ENCODE peak calls at places on chromosomes 7 and 10, in four cellular contexts. One of them, this sample, is unnamed.

GRCh38 chr7:99036531-99037175 is 107.3 kb downstream of the SMURF1 start:
- DNase-seq in AG04450: no peak
- DNase-seq in brain microvascular endothelial cell: peak; percentile 48
- DNase-seq in gastrocnemius medialis: peak; percentile 48
- DNase-seq in this sample: peak; percentile 26

GRCh38 chr7:2576742-2577491 is 18.1 kb downstream of the IQCE start:
- DNase-seq in AG04450: no peak
- DNase-seq in brain microvascular endothelial cell: no peak
- DNase-seq in gastrocnemius medialis: no peak
- DNase-seq in this sample: no peak

GRCh38 chr7:4029941-4030340 is 652.2 kb upstream of the FOXK1 start:
- DNase-seq in AG04450: no peak
- DNase-seq in brain microvascular endothelial cell: no peak
- DNase-seq in gastrocnemius medialis: no peak
- DNase-seq in this sample: no peak

GRCh38 chr10:127906548-127907377 is at the start of gene PTPRE:
- DNase-seq in AG04450: no peak
- DNase-seq in brain microvascular endothelial cell: no peak
- DNase-seq in gastrocnemius medialis: no peak
- DNase-seq in this sample: no peak

GRCh38 chr7:96069361-96069760 is 252.5 kb downstream of the SLC25A13 start:
- DNase-seq in AG04450: no peak
- DNase-seq in brain microvascular endothelial cell: no peak
- DNase-seq in gastrocnemius medialis: no peak
- DNase-seq in this sample: no peak

GRCh38 chr10:79241629-79241989 is 105.7 kb upstream of the PPIF start:
- DNase-seq in AG04450: no peak
- DNase-seq in brain microvascular endothelial cell: no peak
- DNase-seq in gastrocnemius medialis: no peak
- DNase-seq in this sample: no peak

GRCh38 chr7:129188372-129188891 is at the start of gene SMO:
- DNase-seq in AG04450: no peak
- DNase-seq in brain microvascular endothelial cell: no peak
- DNase-seq in gastrocnemius medialis: no peak
- DNase-seq in this sample: no peak

GRCh38 chr10:132515811-132516726 is 21.5 kb upstream of the INPP5A start:
- DNase-seq in AG04450: no peak
- DNase-seq in brain microvascular endothelial cell: no peak
- DNase-seq in gastrocnemius medialis: peak; percentile 9
- DNase-seq in this sample: no peak

GRCh38 chr10:119395287-119396007 is 147.1 kb downstream of the RGS10 start:
- DNase-seq in AG04450: no peak
- DNase-seq in brain microvascular endothelial cell: peak; percentile 37
- DNase-seq in gastrocnemius medialis: peak; percentile 31
- DNase-seq in this sample: no peak

GRCh38 chr7:43537765-43538403 is 45.0 kb upstream of the STK17A start:
- DNase-seq in AG04450: no peak
- DNase-seq in brain microvascular endothelial cell: no peak
- DNase-seq in gastrocnemius medialis: no peak
- DNase-seq in this sample: no peak

GRCh38 chr7:13179011-13179574 is 491.7 kb downstream of the ARL4A start:
- DNase-seq in AG04450: no peak
- DNase-seq in brain microvascular endothelial cell: no peak
- DNase-seq in gastrocnemius medialis: no peak
- DNase-seq in this sample: no peak

GRCh38 chr7:87414400-87415188 is 60.9 kb downstream of the ABCB4 start:
- DNase-seq in AG04450: peak; percentile 30
- DNase-seq in brain microvascular endothelial cell: no peak
- DNase-seq in gastrocnemius medialis: no peak
- DNase-seq in this sample: peak; percentile 75

GRCh38 chr7:38321050-38321449 is 47.6 kb upstream of the TARP start:
- DNase-seq in AG04450: no peak
- DNase-seq in brain microvascular endothelial cell: no peak
- DNase-seq in gastrocnemius medialis: no peak
- DNase-seq in this sample: no peak

GRCh38 chr7:40329601-40330153 is 194.9 kb downstream of the SUGCT start:
- DNase-seq in AG04450: peak; percentile 32
- DNase-seq in brain microvascular endothelial cell: peak; percentile 16
- DNase-seq in gastrocnemius medialis: no peak
- DNase-seq in this sample: no peak

GRCh38 chr7:127828843-127829502 is 177.0 kb downstream of the SND1 start:
- DNase-seq in AG04450: no peak
- DNase-seq in brain microvascular endothelial cell: no peak
- DNase-seq in gastrocnemius medialis: no peak
- DNase-seq in this sample: no peak

GRCh38 chr7:159064121-159064815 is 80.4 kb downstream of the VIPR2 start:
- DNase-seq in AG04450: no peak
- DNase-seq in brain microvascular endothelial cell: no peak
- DNase-seq in gastrocnemius medialis: no peak
- DNase-seq in this sample: no peak

GRCh38 chr10:99374526-99374925 is 45.4 kb downstream of the CNNM1 start:
- DNase-seq in AG04450: no peak
- DNase-seq in brain microvascular endothelial cell: no peak
- DNase-seq in gastrocnemius medialis: no peak
- DNase-seq in this sample: no peak

GRCh38 chr10:1420663-1421362 is 316.5 kb downstream of the ADARB2 start:
- DNase-seq in AG04450: no peak
- DNase-seq in brain microvascular endothelial cell: peak; percentile 49
- DNase-seq in gastrocnemius medialis: no peak
- DNase-seq in this sample: peak; percentile 4

DNA sequence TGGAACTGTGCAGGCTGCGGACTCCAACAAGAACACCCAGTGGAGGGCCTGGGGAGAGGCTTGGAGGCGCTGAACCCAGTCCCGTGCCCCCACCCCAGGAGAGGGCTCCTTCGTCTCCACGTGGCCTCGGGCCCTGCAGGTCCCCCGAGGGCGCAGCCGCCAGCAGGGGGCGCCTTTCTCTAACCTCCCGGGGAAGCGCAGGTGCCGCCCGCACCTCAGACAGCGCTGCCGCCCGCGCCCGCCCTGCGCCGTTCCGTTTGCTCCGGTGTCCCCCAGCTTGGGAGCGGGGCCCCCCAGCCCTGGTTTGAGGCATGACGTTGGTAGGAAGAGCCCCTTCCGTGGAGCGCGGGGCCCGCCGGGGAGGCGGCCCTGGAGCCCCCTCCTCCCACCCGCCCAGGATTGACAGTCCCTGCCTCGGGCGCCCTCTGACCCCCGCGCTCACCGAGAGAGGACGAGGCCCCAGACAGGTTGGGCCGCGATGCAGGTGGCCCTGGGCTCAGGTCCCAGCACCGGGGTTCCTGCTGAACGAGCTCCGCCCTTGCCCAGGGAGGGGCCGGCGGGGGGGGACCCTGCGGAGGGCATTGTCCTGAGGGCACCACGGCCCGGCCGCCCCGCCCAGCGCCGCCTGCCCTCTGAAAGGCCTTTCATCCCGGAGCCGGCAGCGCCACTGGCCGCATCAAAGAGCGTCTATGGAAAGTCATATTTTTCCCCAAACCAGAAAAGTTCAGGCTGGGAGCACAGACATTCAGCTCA is 42.9 kb downstream of the FOXL3 start:
- DNase-seq in AG04450: no peak
- DNase-seq in brain microvascular endothelial cell: peak; percentile 33
- DNase-seq in gastrocnemius medialis: peak; percentile 59
- DNase-seq in this sample: peak; percentile 19
- H3K4me3 ChIP-seq in AG04450: no peak overlapping the region
- H3K4me3 ChIP-seq in brain microvascular endothelial cell: peak overlapping the region; percentile 33
- H3K4me3 ChIP-seq in gastrocnemius medialis: peak overlapping the region; percentile 58
- H3K4me3 ChIP-seq in this sample: peak overlapping the region; percentile 22

GRCh38 chr10:70254795-70255328 is 21.6 kb upstream of the PPA1 start:
- DNase-seq in AG04450: no peak
- DNase-seq in brain microvascular endothelial cell: no peak
- DNase-seq in gastrocnemius medialis: no peak
- DNase-seq in this sample: no peak
- H3K27me3 ChIP-seq in AG04450: peaks cover 30% of the 10 kb centered on the region
- H3K27me3 ChIP-seq in brain microvascular endothelial cell: peaks cover 17% of the 10 kb centered on the region
- H3K27me3 ChIP-seq in gastrocnemius medialis: peaks cover 24% of the 10 kb centered on the region
- H3K27me3 ChIP-seq in this sample: peaks cover 8% of the 10 kb centered on the region

GRCh38 chr7:67631496-67631895 is 634.9 kb downstream of the TYW1 start:
- DNase-seq in AG04450: no peak
- DNase-seq in brain microvascular endothelial cell: no peak
- DNase-seq in gastrocnemius medialis: no peak
- DNase-seq in this sample: no peak

GRCh38 chr7:67636363-67637355 is 640.0 kb downstream of the TYW1 start:
- DNase-seq in AG04450: no peak
- DNase-seq in brain microvascular endothelial cell: no peak
- DNase-seq in gastrocnemius medialis: no peak
- DNase-seq in this sample: no peak
- TF ChIP-seq CTCF in AG04450: no peak
- TF ChIP-seq CTCF in brain microvascular endothelial cell: no peak
- TF ChIP-seq CTCF in gastrocnemius medialis: no peak
- TF ChIP-seq CTCF in this sample: no peak

GRCh38 chr7:34320926-34321609 is 336.9 kb upstream of the NPSR1 start:
- DNase-seq in AG04450: peak; percentile 27
- DNase-seq in brain microvascular endothelial cell: peak; percentile 66
- DNase-seq in gastrocnemius medialis: peak; percentile 37
- DNase-seq in this sample: no peak
- H3K4me3 ChIP-seq in AG04450: peak overlapping the region; percentile 14
- H3K4me3 ChIP-seq in brain microvascular endothelial cell: peak overlapping the region; percentile 39
- H3K4me3 ChIP-seq in gastrocnemius medialis: no peak overlapping the region
- H3K4me3 ChIP-seq in this sample: no peak overlapping the region

DNA sequence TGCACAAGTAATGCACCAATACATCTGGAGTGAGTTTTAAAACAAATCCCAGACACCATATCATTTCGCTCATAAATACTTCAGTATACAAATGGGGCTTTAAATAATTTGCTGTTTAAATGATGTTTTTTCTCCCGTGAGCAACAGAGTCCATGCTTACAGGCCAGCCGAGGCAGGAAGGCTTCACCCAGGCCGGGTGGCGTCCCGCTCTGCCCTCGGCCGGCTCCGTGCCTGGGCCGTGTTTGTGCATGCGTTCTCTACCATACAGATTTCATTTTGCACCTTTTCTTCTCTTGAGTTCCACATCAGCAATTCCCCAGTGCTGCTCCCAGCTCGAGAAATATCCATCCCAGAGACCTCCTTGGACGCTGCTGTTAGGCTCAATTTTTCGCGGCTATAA is 91.8 kb downstream of the MICALL2 start:
- DNase-seq in AG04450: no peak
- DNase-seq in brain microvascular endothelial cell: no peak
- DNase-seq in gastrocnemius medialis: no peak
- DNase-seq in this sample: no peak
- H3K27me3 ChIP-seq in AG04450: peaks cover 66% of the 10 kb centered on the region
- H3K27me3 ChIP-seq in brain microvascular endothelial cell: peaks cover 28% of the 10 kb centered on the region
- H3K27me3 ChIP-seq in gastrocnemius medialis: peaks cover 87% of the 10 kb centered on the region
- H3K27me3 ChIP-seq in this sample: peaks cover 56% of the 10 kb centered on the region

GRCh38 chr10:116741391-116742351 is 695 bp downstream of the HSPA12A start:
- DNase-seq in AG04450: no peak
- DNase-seq in brain microvascular endothelial cell: no peak
- DNase-seq in gastrocnemius medialis: no peak
- DNase-seq in this sample: no peak

GRCh38 chr10:116740971-116741370 is 1.4 kb downstream of the HSPA12A start:
- DNase-seq in AG04450: no peak
- DNase-seq in brain microvascular endothelial cell: no peak
- DNase-seq in gastrocnemius medialis: no peak
- DNase-seq in this sample: no peak

GRCh38 chr10:116738359-116738738 is 4.0 kb downstream of the HSPA12A start:
- DNase-seq in AG04450: no peak
- DNase-seq in brain microvascular endothelial cell: no peak
- DNase-seq in gastrocnemius medialis: no peak
- DNase-seq in this sample: no peak

GRCh38 chr10:116733566-116733965 is 8.8 kb downstream of the HSPA12A start:
- DNase-seq in AG04450: peak; percentile 66
- DNase-seq in brain microvascular endothelial cell: no peak
- DNase-seq in gastrocnemius medialis: no peak
- DNase-seq in this sample: no peak

GRCh38 chr10:116737582-116738358 is 4.6 kb downstream of the HSPA12A start:
- DNase-seq in AG04450: no peak
- DNase-seq in brain microvascular endothelial cell: no peak
- DNase-seq in gastrocnemius medialis: no peak
- DNase-seq in this sample: no peak
- TF ChIP-seq CTCF in AG04450: peak; percentile 49
- TF ChIP-seq CTCF in brain microvascular endothelial cell: peak; percentile 69
- TF ChIP-seq CTCF in gastrocnemius medialis: no peak
- TF ChIP-seq CTCF in this sample: peak; percentile 51

GRCh38 chr10:54203426-54203825 is 597.6 kb downstream of the PCDH15 start:
- DNase-seq in AG04450: no peak
- DNase-seq in brain microvascular endothelial cell: no peak
- DNase-seq in gastrocnemius medialis: no peak
- DNase-seq in this sample: no peak
- H3K4me3 ChIP-seq in AG04450: no peak overlapping the region
- H3K4me3 ChIP-seq in brain microvascular endothelial cell: no peak overlapping the region
- H3K4me3 ChIP-seq in gastrocnemius medialis: no peak overlapping the region
- H3K4me3 ChIP-seq in this sample: no peak overlapping the region

GRCh38 chr7:140391634-140392033 is 6.7 kb downstream of the SLC37A3 start:
- DNase-seq in AG04450: no peak
- DNase-seq in brain microvascular endothelial cell: no peak
- DNase-seq in gastrocnemius medialis: no peak
- DNase-seq in this sample: no peak
- H3K27me3 ChIP-seq in AG04450: no peaks in the 10 kb centered on the region
- H3K27me3 ChIP-seq in brain microvascular endothelial cell: no peaks in the 10 kb centered on the region
- H3K27me3 ChIP-seq in gastrocnemius medialis: no peaks in the 10 kb centered on the region
- H3K27me3 ChIP-seq in this sample: peaks cover 13% of the 10 kb centered on the region